ENCODE peak calls at places on chromosomes 16 and 17, in six cellular contexts. G, M, F, A, B and J are unnamed samples.

GRCh38 chr16:2949705-2950399 is 14.2 kb upstream of the KREMEN2 start:
- DNase-seq in A (no peak), F (no peak), B (no peak), M (no peak), G (no peak), J (no peak)

GRCh38 chr17:1058423-1059130 is 61.6 kb downstream of the TIMM22 start:
- DNase-seq in A (peak; percentile 51), G (peak; percentile 65), M (no peak), B (no peak), F (no peak), J (no peak)

GRCh38 chr16:54305066-54305465 is 18.5 kb upstream of the IRX3 start:
- DNase-seq in A (no peak), B (no peak), G (no peak), F (no peak), M (no peak), J (no peak)

GRCh38 chr17:62599964-62600657 is 27.4 kb upstream of the MRC2 start:
- DNase-seq in G (no peak), F (no peak), A (no peak), M (no peak), B (no peak), J (no peak)

GRCh38 chr17:27477971-27478684 is 21.9 kb downstream of the KSR1 start:
- DNase-seq in A (no peak), F (no peak), M (no peak), G (no peak), B (no peak), J (no peak)

GRCh38 chr17:76385892-76386786 is 1.7 kb downstream of the SPHK1 start:
- DNase-seq in B (peak; percentile 88), F (peak; percentile 91), A (peak; percentile 68), M (no peak), G (peak; percentile 78), J (no peak)

GRCh38 chr17:57603978-57604377 is 141.1 kb downstream of the CCDC182 start:
- DNase-seq in F (no peak), G (no peak), M (no peak), B (no peak), A (no peak), J (no peak)

GRCh38 chr16:1929105-1929504 is 10.9 kb upstream of the HS3ST6 start:
- DNase-seq in B (no peak), F (peak; percentile 61), A (no peak), G (no peak), M (no peak), J (no peak)

GRCh38 chr16:78444-79145 is 570 bp downstream of the MPG start:
- DNase-seq in G (peak; percentile 49), B (peak; percentile 77), M (no peak), F (no peak), A (no peak), J (no peak)

GRCh38 chr17:28828294-28829040 is 14.1 kb downstream of the FAM222B start:
- DNase-seq in G (no peak), M (no peak), F (peak; percentile 40), B (peak; percentile 28), A (no peak), J (no peak)

GRCh38 chr17:75539969-75540729 is 14.7 kb downstream of the LLGL2 start:
- DNase-seq in G (no peak), B (no peak), M (no peak), F (no peak), A (no peak), J (no peak)

GRCh38 chr16:78675312-78675711 is 575.9 kb downstream of the WWOX start:
- DNase-seq in G (no peak), B (no peak), F (no peak), M (no peak), A (no peak), J (no peak)

GRCh38 chr16:1527836-1528811 is 5.3 kb upstream of the TMEM204 start:
- DNase-seq in M (no peak), A (no peak), F (no peak), B (no peak), G (peak; percentile 49), J (no peak)

GRCh38 chr17:75763613-75764416 is 1.2 kb downstream of the GALK1 start:
- DNase-seq in B (no peak), M (no peak), A (no peak), G (no peak), F (no peak), J (no peak)

GRCh38 chr16:86965840-86966239 is 351.4 kb downstream of the C16orf95 start:
- DNase-seq in A (no peak), G (no peak), M (no peak), B (no peak), F (no peak), J (no peak)

GRCh38 chr16:57482845-57483545 is 3.3 kb downstream of the DOK4 start:
- DNase-seq in B (no peak), A (no peak), M (no peak), F (peak; percentile 59), G (no peak), J (no peak)

GRCh38 chr16:67158637-67159600 is 790 bp downstream of the TRADD start:
- DNase-seq in G (no peak), A (no peak), M (no peak), F (no peak), B (no peak), J (no peak)

GRCh38 chr16:69848635-69849545 is 86.8 kb downstream of the WWP2 start:
- DNase-seq in G (peak; percentile 94), M (no peak), F (peak; percentile 90), A (no peak), B (peak; percentile 93), J (no peak)

GRCh38 chr16:3478242-3478925 is 16.9 kb downstream of the C16orf90 start:
- DNase-seq in G (no peak), M (no peak), F (no peak), A (no peak), B (no peak), J (no peak)

GRCh38 chr16:81842564-81843242 is 63.6 kb downstream of the PLCG2 start:
- DNase-seq in G (no peak), F (no peak), M (no peak), A (no peak), B (no peak), J (no peak)

GRCh38 chr16:66459878-66460277 is 32.8 kb downstream of the BEAN1 start:
- DNase-seq in A (no peak), M (no peak), G (no peak), F (no peak), B (peak; percentile 33), J (no peak)

GRCh38 chr17:50381260-50381815 is 8.3 kb downstream of the EME1 start:
- DNase-seq in M (no peak), A (no peak), F (no peak), G (no peak), B (no peak), J (no peak)

GRCh38 chr17:50379733-50380132 is 6.7 kb downstream of the EME1 start:
- DNase-seq in A (no peak), M (no peak), F (no peak), B (no peak), G (no peak), J (no peak)

GRCh38 chr17:50381920-50382319 is 8.9 kb downstream of the EME1 start:
- DNase-seq in F (no peak), B (no peak), A (no peak), G (no peak), M (no peak), J (no peak)

GRCh38 chr17:50382931-50383330 is 9.9 kb downstream of the EME1 start:
- DNase-seq in B (no peak), A (no peak), G (no peak), F (no peak), M (no peak), J (no peak)

DNA sequence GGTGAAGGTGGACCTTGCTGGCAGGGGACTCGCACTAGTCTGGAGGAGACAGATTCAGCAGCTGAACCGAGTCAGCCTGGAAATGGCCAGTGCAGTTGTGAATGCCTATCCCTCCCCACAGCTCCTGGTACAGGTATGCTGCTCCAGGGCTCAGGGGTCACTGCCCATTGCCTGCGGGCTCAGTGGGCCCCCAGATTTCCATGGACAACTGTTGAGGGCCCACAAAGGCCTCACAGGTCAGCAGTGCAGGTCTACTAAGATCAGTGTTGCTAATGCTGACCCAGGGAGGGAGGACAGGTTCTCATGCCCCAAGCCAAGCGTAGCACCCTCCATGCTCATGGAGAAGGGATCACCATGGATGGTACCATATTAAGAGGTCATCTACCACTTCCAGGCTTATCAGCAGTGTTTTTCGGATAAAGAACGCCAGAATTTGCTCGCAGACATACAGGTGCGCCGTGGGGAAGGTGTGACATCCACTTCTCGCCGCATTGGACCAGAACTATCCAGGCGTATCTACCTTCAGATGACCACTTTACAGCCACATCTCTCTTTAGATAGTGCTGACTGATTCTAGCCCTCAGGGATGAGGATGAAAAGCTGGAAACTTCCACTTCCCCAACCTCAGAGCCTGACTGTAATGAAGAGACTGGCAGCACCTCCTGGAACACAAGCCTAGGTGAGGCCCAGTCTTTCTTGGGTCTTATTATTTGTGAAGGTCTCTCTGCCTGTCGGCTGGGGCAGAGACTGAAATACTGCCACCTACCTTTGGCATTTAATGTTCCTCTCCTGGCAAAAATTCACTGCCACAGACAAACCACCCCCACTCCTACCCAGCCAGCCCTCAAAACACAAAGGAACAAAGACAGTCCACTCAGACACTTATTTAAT is 7.6 kb downstream of the EME1 start:
- DNase-seq in G (no peak), A (no peak), M (no peak), B (no peak), F (no peak), J (peak; percentile 78)
- TF ChIP-seq POLR2AphosphoS5 in G (peak; percentile 53), A (peak; percentile 56), M (no peak), B (no peak), F (no peak), J (no peak)

GRCh38 chr16:29789775-29790182 is 772 bp upstream of the KIF22 start:
- DNase-seq in B (no peak), G (no peak), F (no peak), M (no peak), A (no peak), J (no peak)
- TF ChIP-seq POLR2A in B (no peak), G (no peak), F (no peak), M (no peak), A (no peak), J (no peak)

GRCh38 chr17:47205419-47205963 is 3.7 kb upstream of the MYL4 start:
- DNase-seq in F (no peak), A (no peak), M (no peak), B (peak; percentile 70), G (no peak), J (no peak)
- TF ChIP-seq POLR2AphosphoS5 in F (no peak), A (no peak), M (no peak), B (no peak), G (no peak), J (no peak)

GRCh38 chr17:2238432-2239169 is 65.0 kb downstream of the SMG6 start:
- DNase-seq in B (peak; percentile 78), G (peak; percentile 52), M (no peak), F (no peak), A (no peak), J (no peak)
- TF ChIP-seq POLR2A in B (no peak), G (no peak), M (no peak), F (no peak), A (no peak), J (no peak)

GRCh38 chr17:69269174-69269998 is 40.8 kb upstream of the ABCA10 start:
- DNase-seq in A (no peak), G (peak; percentile 85), M (no peak), B (no peak), F (no peak), J (no peak)
- TF ChIP-seq POLR2AphosphoS5 in A (no peak), G (no peak), M (no peak), B (no peak), F (no peak), J (no peak)

GRCh38 chr17:49191917-49192741 is 18.2 kb downstream of the GNGT2 start:
- DNase-seq in F (peak; percentile 97), B (peak; percentile 97), G (peak; percentile 86), M (peak; percentile 70), A (peak; percentile 89), J (peak; percentile 97)
- TF ChIP-seq POLR2A in F (no peak), B (no peak), G (no peak), M (peak; percentile 35), A (no peak), J (peak; percentile 3)

GRCh38 chr16:49701867-49702494 is 153.9 kb downstream of the ZNF423 start:
- DNase-seq in B (peak; percentile 88), A (no peak), M (no peak), F (peak; percentile 86), G (no peak), J (no peak)
- TF ChIP-seq POLR2AphosphoS5 in B (peak; percentile 31), A (no peak), M (peak; percentile 35), F (no peak), G (no peak), J (no peak)